ENCODE peak calls at places on chromosomes 4 and X, in four cellular contexts. S is T-helper 2 cell, K is sciatic nerve, Y is endothelial cell. M is an unnamed sample.

GRCh38 chr4:52574036-52574435 is 85.1 kb downstream of the USP46 start:
- DNase-seq in S (no peak), K (no peak), Y (no peak), M (no peak)

GRCh38 chr4:118225521-118225920 is 127.3 kb downstream of the PRSS12 start:
- DNase-seq in K (no peak), Y (no peak), S (no peak), M (no peak)

GRCh38 chr4:164536829-164537228 is 217.1 kb upstream of the SMIM31 start:
- DNase-seq in K (no peak), S (no peak), Y (no peak), M (no peak)

GRCh38 chrX:41333994-41334865 is at the start of gene DDX3X:
- DNase-seq in S (peak), Y (peak), K (peak), M (peak)

GRCh38 chrX:1597345-1598020 is 6.1 kb downstream of the AKAP17A start:
- DNase-seq in Y (no peak), K (no peak), S (no peak), M (no peak)

GRCh38 chrX:13697440-13697839 is 8.5 kb downstream of the RAB9A start:
- DNase-seq in K (no peak), S (peak), Y (no peak), M (no peak)

GRCh38 chr4:56240554-56241190 is 146.6 kb downstream of the AASDH start:
- DNase-seq in K (no peak), S (no peak), Y (no peak), M (no peak)

GRCh38 chr4:148235809-148236208 is 206.4 kb downstream of the NR3C2 start:
- DNase-seq in K (no peak), Y (no peak), S (no peak), M (no peak)

GRCh38 chrX:132271330-132271729 is 52.1 kb upstream of the RAP2C start:
- DNase-seq in S (no peak), Y (no peak), K (no peak), M (no peak)

GRCh38 chrX:107626481-107626880 is 1.8 kb upstream of the PRPS1 start:
- DNase-seq in S (no peak), Y (no peak), K (no peak), M (no peak)

GRCh38 chrX:19609541-19609940 is 94.2 kb upstream of the MAP3K15 start:
- DNase-seq in S (no peak), K (no peak), Y (no peak), M (no peak)

GRCh38 chrX:111868726-111869638 is 7.0 kb upstream of the TRPC5OS start:
- DNase-seq in K (no peak), Y (no peak), S (no peak), M (no peak)

GRCh38 chr4:26076000-26076587 is 162.1 kb downstream of the SMIM20 start:
- DNase-seq in K (no peak), S (peak), Y (no peak), M (no peak)

GRCh38 chr4:106369456-106370060 is 980 bp upstream of the GIMD1 start:
- DNase-seq in K (no peak), Y (peak), S (no peak), M (no peak)

GRCh38 chr4:23979534-23979933 is 89.7 kb upstream of the PPARGC1A start:
- DNase-seq in Y (no peak), K (no peak), S (no peak), M (no peak)

GRCh38 chr4:127505203-127505602 is 127.6 kb upstream of the INTU start:
- DNase-seq in S (no peak), Y (no peak), K (no peak), M (no peak)

GRCh38 chr4:70721747-70722146 is at the start of gene RUFY3:
- DNase-seq in Y (no peak), K (no peak), S (no peak), M (peak)

GRCh38 chr4:147453561-147454141 is 27.2 kb upstream of the EDNRA start:
- DNase-seq in S (no peak), Y (no peak), K (no peak), M (no peak)

GRCh38 chr4:79820427-79820826 is 252.6 kb downstream of the ANTXR2 start:
- DNase-seq in S (no peak), K (no peak), Y (no peak), M (no peak)

GRCh38 chr4:88143504-88143903 is 14.9 kb downstream of the ABCG2 start:
- DNase-seq in K (no peak), Y (no peak), S (no peak), M (no peak)

GRCh38 chr4:76624271-76624681 is 189.2 kb downstream of the SHROOM3 start:
- DNase-seq in Y (no peak), K (no peak), S (no peak), M (no peak)

GRCh38 chrX:7068939-7069367 is 78.6 kb upstream of the STS start:
- DNase-seq in K (no peak), S (no peak), Y (peak), M (peak)

GRCh38 chr4:80308466-80308822 is 27.1 kb upstream of the CFAP299 start:
- DNase-seq in K (no peak), Y (no peak), S (no peak), M (no peak)

GRCh38 chrX:22365460-22365859 is 92.7 kb downstream of the CBLL2 start:
- DNase-seq in S (no peak), K (no peak), Y (no peak), M (no peak)

GRCh38 chr4:76420901-76421581 is at the start of gene CCDC158:
- DNase-seq in Y (no peak), K (no peak), S (no peak), M (no peak)

GRCh38 chr4:83065268-83065667 is 30.3 kb downstream of the COPS4 start:
- DNase-seq in Y (no peak), K (no peak), S (no peak), M (no peak)

GRCh38 chr4:183158062-183158461 is 59.0 kb downstream of the WWC2 start:
- DNase-seq in Y (no peak), S (no peak), K (no peak), M (no peak)

GRCh38 chr4:1984406-1985191 is 24.2 kb downstream of the NELFA start:
- DNase-seq in S (no peak), Y (no peak), K (no peak), M (no peak)

GRCh38 chrX:152637649-152638442 is at the start of gene GABRQ:
- DNase-seq in Y (peak), K (peak), S (no peak), M (peak)

GRCh38 chr4:123443401-123444297 is 47.1 kb downstream of the SPRY1 start:
- DNase-seq in Y (no peak), K (no peak), S (peak), M (no peak)

GRCh38 chrX:46727445-46727844 is 31.5 kb downstream of the SLC9A7 start:
- DNase-seq in S (no peak), Y (no peak), K (no peak), M (no peak)

GRCh38 chrX:3312109-3312508 is 34.3 kb downstream of the MXRA5 start:
- DNase-seq in K (no peak), Y (no peak), S (no peak), M (no peak)

GRCh38 chr4:89242864-89243740 is 64.5 kb downstream of the GPRIN3 start:
- DNase-seq in Y (no peak), S (peak), K (no peak), M (no peak)

GRCh38 chr4:132227349-132228165 is 921.5 kb upstream of the PCDH10 start:
- DNase-seq in Y (peak), S (no peak), K (no peak), M (peak)

GRCh38 chrX:100494974-100495373 is 84.9 kb upstream of the PCDH19 start:
- DNase-seq in S (no peak), K (no peak), Y (no peak), M (no peak)

GRCh38 chrX:147781844-147782243 is 129.9 kb upstream of the FMR1 start:
- DNase-seq in K (no peak), S (no peak), Y (no peak), M (no peak)

GRCh38 chrX:69153060-69153730 is 12.1 kb downstream of the PJA1 start:
- DNase-seq in S (no peak), K (peak), Y (no peak), M (no peak)

GRCh38 chr4:43244688-43245382 is 352.3 kb downstream of the GRXCR1 start:
- DNase-seq in K (no peak), Y (no peak), S (no peak), M (no peak)

M was measured in glutamatergic neuron.